ENCODE peak calls at places on chromosomes 3 and 15, in ten cellular contexts. G, E, K, S, P, V, W, J, I and B are unnamed samples.

GRCh38 chr15:68206711-68207151 is 1.6 kb upstream of the CALML4 start:
- DNase-seq in G (peak; percentile 44), E (no peak), K (no peak), S (no peak), P (no peak), V (no peak), W (no peak), J (peak; percentile 19), I (no peak), B (no peak)

GRCh38 chr15:93217343-93217742 is 128.3 kb upstream of the RGMA start:
- DNase-seq in G (no peak), E (no peak), K (no peak), S (no peak), P (peak; percentile 35), V (peak; percentile 37), W (peak; percentile 27), J (no peak), I (no peak), B (no peak)

GRCh38 chr3:2568929-2569328 is 470.3 kb downstream of the CNTN4 start:
- DNase-seq in G (no peak), E (no peak), K (no peak), S (no peak), P (no peak), V (no peak), W (no peak), J (no peak), I (no peak), B (no peak)

GRCh38 chr3:53081318-53081717 is 35.4 kb upstream of the SFMBT1 start:
- DNase-seq in G (peak; percentile 13), E (no peak), K (no peak), S (no peak), P (no peak), V (no peak), W (no peak), J (no peak), I (no peak), B (no peak)

GRCh38 chr15:66997212-66997611 is 68.2 kb upstream of the SMAD3 start:
- DNase-seq in G (no peak), E (no peak), K (no peak), S (no peak), P (no peak), V (no peak), W (no peak), J (no peak), I (no peak), B (peak; percentile 40)

GRCh38 chr3:81375921-81376320 is 385.5 kb downstream of the GBE1 start:
- DNase-seq in G (no peak), E (no peak), K (no peak), S (no peak), P (no peak), V (no peak), W (no peak), J (no peak), I (no peak), B (no peak)

GRCh38 chr15:51621917-51622268 is 678 bp downstream of the DMXL2 start:
- DNase-seq in G (peak; percentile 63), E (peak; percentile 71), K (no peak), S (peak; percentile 5), P (peak; percentile 34), V (peak; percentile 32), W (peak; percentile 32), J (peak; percentile 42), I (peak; percentile 68), B (peak; percentile 5)

GRCh38 chr15:69592954-69593353 is 140.3 kb downstream of the RPLP1 start:
- DNase-seq in G (no peak), E (no peak), K (no peak), S (no peak), P (no peak), V (no peak), W (no peak), J (no peak), I (no peak), B (no peak)

GRCh38 chr3:106345353-106346027 is 476.7 kb upstream of the CBLB start:
- DNase-seq in G (no peak), E (no peak), K (no peak), S (no peak), P (no peak), V (no peak), W (no peak), J (no peak), I (no peak), B (peak; percentile 84)

GRCh38 chr15:29942144-29942543 is 119.9 kb upstream of the TJP1 start:
- DNase-seq in G (no peak), E (no peak), K (no peak), S (no peak), P (no peak), V (no peak), W (no peak), J (no peak), I (no peak), B (no peak)
- H3K27ac ChIP-seq in G (no peak overlapping the region), E (no peak overlapping the region), K (no peak overlapping the region), S (no peak overlapping the region), P (no peak overlapping the region), V (no peak overlapping the region), W (no peak overlapping the region), J (no peak overlapping the region), I (no peak overlapping the region), B (no peak overlapping the region)

DNA sequence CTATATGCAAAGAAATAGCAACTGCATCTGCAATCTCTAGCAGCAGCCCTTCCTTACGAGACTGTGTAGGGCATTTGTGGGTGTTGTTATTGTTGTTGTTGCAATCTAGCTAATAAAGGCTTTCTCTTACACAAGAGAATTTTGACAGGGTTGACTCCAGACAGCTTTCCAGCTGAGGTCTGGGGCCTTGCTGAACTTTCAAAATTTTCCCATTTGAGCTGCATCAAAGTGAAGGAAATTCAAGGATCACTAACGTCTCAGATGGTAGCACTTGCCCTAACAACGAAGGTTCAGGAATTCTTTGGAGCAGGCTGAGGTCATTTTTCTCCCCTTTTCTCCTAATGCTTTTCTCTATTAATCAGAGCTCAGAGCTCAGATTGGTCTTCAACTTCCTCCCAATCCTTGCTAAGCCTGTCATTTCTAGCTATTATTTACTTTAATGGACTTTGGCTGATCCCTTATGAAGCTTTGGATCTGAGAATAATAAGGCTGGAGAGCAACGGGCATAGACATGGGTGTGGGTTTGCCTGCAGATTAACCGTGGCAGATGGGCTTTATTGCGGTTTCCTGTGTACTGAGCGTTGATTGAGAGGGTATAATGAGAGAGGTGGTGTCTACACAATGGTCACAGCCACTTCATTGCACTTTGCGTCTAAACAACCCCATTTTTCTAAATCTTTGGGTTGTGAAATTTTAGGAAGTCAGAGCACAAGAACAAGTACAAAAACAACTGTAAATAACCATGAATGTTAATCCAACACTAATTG is 614.0 kb upstream of the AGTR1 start:
- DNase-seq in G (no peak), E (no peak), K (no peak), S (no peak), P (no peak), V (no peak), W (no peak), J (no peak), I (no peak), B (no peak)
- H3K27ac ChIP-seq in G (no peak overlapping the region), E (no peak overlapping the region), K (no peak overlapping the region), S (no peak overlapping the region), P (no peak overlapping the region), V (no peak overlapping the region), W (no peak overlapping the region), J (no peak overlapping the region), I (no peak overlapping the region), B (no peak overlapping the region)

DNA sequence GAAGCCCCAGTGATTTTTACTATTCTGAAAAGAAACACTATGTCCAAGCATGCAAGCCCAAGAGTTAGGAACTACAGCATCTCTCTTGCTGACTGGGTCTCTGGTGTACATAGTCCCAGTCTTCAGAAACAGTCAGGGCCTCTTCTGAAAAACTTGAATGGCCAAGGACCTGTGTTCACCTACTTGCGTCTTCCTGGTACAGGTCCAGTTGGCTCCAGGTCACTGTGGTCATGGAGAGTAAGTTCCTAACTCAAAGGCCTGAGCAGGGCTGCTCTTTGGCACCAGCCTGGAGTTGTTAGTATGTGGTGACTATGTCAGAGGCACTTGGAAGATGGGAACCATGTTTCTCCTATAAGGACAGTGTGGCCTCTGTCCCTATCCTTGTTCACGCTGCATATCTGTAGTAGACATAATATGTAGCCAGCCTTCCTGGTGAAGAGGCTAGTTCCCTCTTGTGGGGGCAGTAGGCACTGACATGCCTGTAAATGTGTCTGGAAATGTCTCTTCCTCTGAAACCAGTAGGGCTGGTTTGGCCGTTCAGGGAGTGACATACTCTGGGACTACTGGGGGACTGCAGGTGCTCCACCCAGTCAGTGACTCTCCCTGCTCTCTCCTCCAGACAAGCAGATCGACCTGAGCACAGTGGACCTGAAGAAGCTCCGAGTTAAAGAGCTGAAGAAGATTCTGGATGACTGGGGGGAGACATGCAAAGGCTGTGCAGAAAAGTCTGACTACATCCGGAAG is 2.6 kb upstream of the RBM15B start:
- DNase-seq in G (no peak), E (peak; percentile 52), K (no peak), S (peak; percentile 40), P (no peak), V (no peak), W (no peak), J (peak; percentile 41), I (no peak), B (peak; percentile 71)
- H3K27ac ChIP-seq in G (no peak overlapping the region), E (no peak overlapping the region), K (no peak overlapping the region), S (peak overlapping the region; percentile 19), P (no peak overlapping the region), V (no peak overlapping the region), W (no peak overlapping the region), J (peak overlapping the region; percentile 95), I (no peak overlapping the region), B (peak overlapping the region; percentile 69)

GRCh38 chr15:71083349-71083748 is 31.9 kb upstream of the THSD4 start:
- DNase-seq in G (peak; percentile 80), E (peak; percentile 74), K (no peak), S (no peak), P (peak; percentile 49), V (peak; percentile 44), W (peak; percentile 36), J (no peak), I (no peak), B (no peak)
- H3K27ac ChIP-seq in G (peak overlapping the region; percentile 84), E (no peak overlapping the region), K (no peak overlapping the region), S (no peak overlapping the region), P (peak overlapping the region; percentile 71), V (no peak overlapping the region), W (peak overlapping the region; percentile 81), J (peak overlapping the region; percentile 49), I (peak overlapping the region; percentile 62), B (no peak overlapping the region)

GRCh38 chr3:16331319-16331883 is 66.4 kb downstream of the OXNAD1 start:
- DNase-seq in G (no peak), E (no peak), K (no peak), S (no peak), P (no peak), V (no peak), W (no peak), J (no peak), I (no peak), B (no peak)

GRCh38 chr3:16326724-16327349 is 61.8 kb downstream of the OXNAD1 start:
- DNase-seq in G (no peak), E (no peak), K (no peak), S (no peak), P (no peak), V (no peak), W (no peak), J (no peak), I (no peak), B (no peak)

GRCh38 chr3:16328124-16328523 is 63.1 kb downstream of the OXNAD1 start:
- DNase-seq in G (no peak), E (no peak), K (no peak), S (no peak), P (no peak), V (no peak), W (no peak), J (no peak), I (no peak), B (no peak)

GRCh38 chr3:16329036-16329791 is 64.2 kb downstream of the OXNAD1 start:
- DNase-seq in G (no peak), E (no peak), K (no peak), S (no peak), P (no peak), V (no peak), W (no peak), J (no peak), I (no peak), B (no peak)

GRCh38 chr3:16329792-16330061 is 64.7 kb downstream of the OXNAD1 start:
- DNase-seq in G (no peak), E (no peak), K (no peak), S (no peak), P (no peak), V (no peak), W (no peak), J (no peak), I (no peak), B (no peak)
- H3K27ac ChIP-seq in G (no peak overlapping the region), E (no peak overlapping the region), K (no peak overlapping the region), S (no peak overlapping the region), P (no peak overlapping the region), V (no peak overlapping the region), W (no peak overlapping the region), J (no peak overlapping the region), I (no peak overlapping the region), B (no peak overlapping the region)